ENCODE peak calls at places on chromosomes 16 and 17, in four cellular contexts. One of them, this sample, is unnamed.

GRCh38 chr17:41860254-41860931 is 4.8 kb downstream of the KLHL11 start:
- DNase-seq in GDM1: no peak
- DNase-seq in HFFc6: no peak
- DNase-seq in Peyer's patch: no peak
- DNase-seq in this sample: no peak

GRCh38 chr17:31089461-31089860 is 5.3 kb upstream of the NF1 start:
- DNase-seq in GDM1: no peak
- DNase-seq in Peyer's patch: no peak
- DNase-seq in HFFc6: no peak
- DNase-seq in this sample: no peak

GRCh38 chr17:75428775-75429469 is 23.4 kb upstream of the GRB2 start:
- DNase-seq in GDM1: no peak
- DNase-seq in HFFc6: peak
- DNase-seq in Peyer's patch: no peak
- DNase-seq in this sample: no peak

GRCh38 chr17:39096435-39097158 is 54.8 kb downstream of the PLXDC1 start:
- DNase-seq in HFFc6: no peak
- DNase-seq in Peyer's patch: peak
- DNase-seq in GDM1: no peak
- DNase-seq in this sample: no peak

GRCh38 chr17:69466905-69467630 is 52.6 kb downstream of the MAP2K6 start:
- DNase-seq in Peyer's patch: no peak
- DNase-seq in HFFc6: no peak
- DNase-seq in GDM1: no peak
- DNase-seq in this sample: peak

GRCh38 chr17:7262192-7263070 is at the start of gene CLDN7:
- DNase-seq in Peyer's patch: peak
- DNase-seq in GDM1: no peak
- DNase-seq in HFFc6: no peak
- DNase-seq in this sample: no peak

GRCh38 chr16:8758022-8758421 is 39.4 kb downstream of the TMEM186 start:
- DNase-seq in Peyer's patch: no peak
- DNase-seq in GDM1: no peak
- DNase-seq in HFFc6: no peak
- DNase-seq in this sample: no peak

GRCh38 chr17:68125471-68125870 is 89.9 kb downstream of the KPNA2 start:
- DNase-seq in Peyer's patch: no peak
- DNase-seq in HFFc6: no peak
- DNase-seq in GDM1: no peak
- DNase-seq in this sample: no peak

GRCh38 chr17:71163121-71163812 is 957.6 kb upstream of the SOX9 start:
- DNase-seq in HFFc6: no peak
- DNase-seq in Peyer's patch: no peak
- DNase-seq in GDM1: no peak
- DNase-seq in this sample: no peak

GRCh38 chr17:44967026-44967906 is 837 bp downstream of the C1QL1 start:
- DNase-seq in GDM1: no peak
- DNase-seq in Peyer's patch: no peak
- DNase-seq in HFFc6: no peak
- DNase-seq in this sample: no peak

GRCh38 chr17:64787255-64787920 is 125.3 kb upstream of the SMURF2 start:
- DNase-seq in Peyer's patch: peak
- DNase-seq in GDM1: no peak
- DNase-seq in HFFc6: no peak
- DNase-seq in this sample: no peak

GRCh38 chr17:43782903-43783462 is 2.7 kb downstream of the CFAP97D1 start:
- DNase-seq in GDM1: no peak
- DNase-seq in Peyer's patch: no peak
- DNase-seq in HFFc6: no peak
- DNase-seq in this sample: no peak

GRCh38 chr17:45228121-45228941 is 6.6 kb downstream of the FMNL1 start:
- DNase-seq in HFFc6: no peak
- DNase-seq in Peyer's patch: no peak
- DNase-seq in GDM1: no peak
- DNase-seq in this sample: no peak

GRCh38 chr17:79664925-79665738 is 54.3 kb upstream of the RBFOX3 start:
- DNase-seq in GDM1: no peak
- DNase-seq in HFFc6: no peak
- DNase-seq in Peyer's patch: peak
- DNase-seq in this sample: no peak

GRCh38 chr16:23423496-23424049 is 29.4 kb downstream of the COG7 start:
- DNase-seq in Peyer's patch: peak
- DNase-seq in HFFc6: peak
- DNase-seq in GDM1: no peak
- DNase-seq in this sample: peak

GRCh38 chr16:88530858-88531203 is 39.4 kb upstream of the ZC3H18 start:
- DNase-seq in GDM1: no peak
- DNase-seq in Peyer's patch: no peak
- DNase-seq in HFFc6: no peak
- DNase-seq in this sample: no peak

GRCh38 chr17:5516060-5516792 is 29.9 kb downstream of the MIS12 start:
- DNase-seq in HFFc6: peak
- DNase-seq in GDM1: no peak
- DNase-seq in Peyer's patch: no peak
- DNase-seq in this sample: peak

GRCh38 chr16:54985668-54986067 is 55.0 kb downstream of the IRX5 start:
- DNase-seq in Peyer's patch: no peak
- DNase-seq in GDM1: no peak
- DNase-seq in HFFc6: no peak
- DNase-seq in this sample: no peak

GRCh38 chr17:45043268-45043681 is 8.2 kb downstream of the DCAKD start:
- DNase-seq in HFFc6: no peak
- DNase-seq in GDM1: no peak
- DNase-seq in Peyer's patch: no peak
- DNase-seq in this sample: no peak

GRCh38 chr17:42142371-42142896 is 12.4 kb downstream of the RAB5C start:
- DNase-seq in GDM1: no peak
- DNase-seq in Peyer's patch: no peak
- DNase-seq in HFFc6: peak
- DNase-seq in this sample: peak

GRCh38 chr17:75853410-75853809 is 1.7 kb downstream of the WBP2 start:
- DNase-seq in HFFc6: peak
- DNase-seq in GDM1: no peak
- DNase-seq in Peyer's patch: no peak
- DNase-seq in this sample: peak

GRCh38 chr17:44417553-44417952 is 28.1 kb upstream of the ITGA2B start:
- DNase-seq in HFFc6: peak
- DNase-seq in GDM1: no peak
- DNase-seq in Peyer's patch: no peak
- DNase-seq in this sample: peak

GRCh38 chr16:77169650-77170236 is 21.2 kb upstream of the MON1B start:
- DNase-seq in GDM1: no peak
- DNase-seq in Peyer's patch: peak
- DNase-seq in HFFc6: no peak
- DNase-seq in this sample: peak

GRCh38 chr16:82621796-82622195 is 5.0 kb upstream of the CDH13 start:
- DNase-seq in GDM1: no peak
- DNase-seq in HFFc6: no peak
- DNase-seq in Peyer's patch: no peak
- DNase-seq in this sample: no peak

GRCh38 chr17:8393470-8394231 is 4.0 kb downstream of the RNF222 start:
- DNase-seq in Peyer's patch: peak
- DNase-seq in GDM1: no peak
- DNase-seq in HFFc6: no peak
- DNase-seq in this sample: no peak

GRCh38 chr16:22188595-22189442 is 17.3 kb upstream of the EEF2K start:
- DNase-seq in Peyer's patch: peak
- DNase-seq in GDM1: peak
- DNase-seq in HFFc6: peak
- DNase-seq in this sample: peak

GRCh38 chr17:58284613-58285421 is 4.1 kb upstream of the MPO start:
- DNase-seq in HFFc6: no peak
- DNase-seq in Peyer's patch: no peak
- DNase-seq in GDM1: no peak
- DNase-seq in this sample: no peak

GRCh38 chr16:3364774-3365427 is 9.2 kb downstream of the OR2C1 start:
- DNase-seq in Peyer's patch: peak
- DNase-seq in GDM1: peak
- DNase-seq in HFFc6: peak
- DNase-seq in this sample: peak

GRCh38 chr17:68439656-68440290 is 17.5 kb downstream of the WIPI1 start:
- DNase-seq in HFFc6: no peak
- DNase-seq in GDM1: no peak
- DNase-seq in Peyer's patch: no peak
- DNase-seq in this sample: no peak

GRCh38 chr16:51419768-51420167 is 268.7 kb upstream of the SALL1 start:
- DNase-seq in HFFc6: no peak
- DNase-seq in GDM1: no peak
- DNase-seq in Peyer's patch: no peak
- DNase-seq in this sample: no peak

GRCh38 chr17:17781591-17782424 is 55.0 kb downstream of the SREBF1 start:
- DNase-seq in GDM1: no peak
- DNase-seq in Peyer's patch: peak
- DNase-seq in HFFc6: peak
- DNase-seq in this sample: peak

GRCh38 chr17:52106638-52107261 is 51.8 kb downstream of the CA10 start:
- DNase-seq in HFFc6: no peak
- DNase-seq in Peyer's patch: peak
- DNase-seq in GDM1: no peak
- DNase-seq in this sample: peak

GRCh38 chr17:62126292-62126691 is 61.2 kb upstream of the MED13 start:
- DNase-seq in Peyer's patch: no peak
- DNase-seq in HFFc6: no peak
- DNase-seq in GDM1: no peak
- DNase-seq in this sample: no peak